ENCODE peak calls at places on chromosomes 3 and 15, in four cellular contexts. F is H1, U is GM12878, R is HepG2. G is an unnamed sample.
A peak's percentile ranks its signal among the peaks of the same experiment; 100 is the strongest.

GRCh38 chr3:183098538-183099025 is 714 bp downstream of the MCCC1 start:
- DNase-seq in F (no peak), U (no peak), R (no peak), G (no peak)

GRCh38 chr3:53091011-53091410 is 39.2 kb downstream of the RFT1 start:
- DNase-seq in F (no peak), U (no peak), R (no peak), G (no peak)

GRCh38 chr3:169591983-169592644 is 71.4 kb downstream of the MECOM start:
- DNase-seq in F (no peak), U (no peak), R (no peak), G (no peak)

GRCh38 chr3:127226946-127227842 is 34.3 kb downstream of the PRR23E start:
- DNase-seq in F (no peak), U (no peak), R (peak; percentile 7), G (peak; percentile 22)

GRCh38 chr15:56040081-56041035 is 46.9 kb upstream of the NEDD4 start:
- DNase-seq in F (no peak), U (no peak), R (peak; percentile 80), G (no peak)

GRCh38 chr3:120506828-120507774 is 56.3 kb upstream of the FSTL1 start:
- DNase-seq in F (peak; percentile 59), U (no peak), R (peak; percentile 32), G (peak; percentile 36)

GRCh38 chr3:37764586-37764985 is 97.1 kb upstream of the CTDSPL start:
- DNase-seq in F (no peak), U (no peak), R (no peak), G (no peak)

GRCh38 chr15:92817339-92817886 is 82.7 kb upstream of the CHD2 start:
- DNase-seq in F (no peak), U (no peak), R (no peak), G (no peak)

GRCh38 chr3:118817748-118818165 is 216.9 kb downstream of the IGSF11 start:
- DNase-seq in F (no peak), U (no peak), R (peak; percentile 48), G (peak; percentile 48)

GRCh38 chr3:179348325-179349013 is 960 bp downstream of the MFN1 start:
- DNase-seq in F (no peak), U (peak; percentile 80), R (peak; percentile 7), G (no peak)

GRCh38 chr15:52710050-52710709 is 31.0 kb upstream of the ATOSA start:
- DNase-seq in F (no peak), U (peak; percentile 8), R (no peak), G (no peak)

GRCh38 chr3:52297242-52298146 is 9.9 kb downstream of the GLYCTK start:
- DNase-seq in F (no peak), U (no peak), R (no peak), G (no peak)

GRCh38 chr3:157573780-157574378 is 70.7 kb upstream of the VEPH1 start:
- DNase-seq in F (no peak), U (no peak), R (no peak), G (no peak)

GRCh38 chr3:48038971-48039481 is 22.8 kb upstream of the MAP4 start:
- DNase-seq in F (no peak), U (no peak), R (peak; percentile 30), G (no peak)

GRCh38 chr15:45993508-45993907 is 358.7 kb downstream of the SQOR start:
- DNase-seq in F (no peak), U (no peak), R (no peak), G (no peak)

GRCh38 chr3:87333393-87333892 is 57.1 kb upstream of the POU1F1 start:
- DNase-seq in F (no peak), U (no peak), R (peak; percentile 83), G (no peak)
- TF ChIP-seq SUZ12 in F (no peak), U (no peak), R (no peak), G (no peak)

GRCh38 chr15:76753131-76753530 is 152.0 kb downstream of the SCAPER start:
- DNase-seq in F (no peak), U (no peak), R (peak; percentile 19), G (no peak)
- H3K36me3 ChIP-seq in F (no peaks in the 10 kb centered on the region), U (no peaks in the 10 kb centered on the region), R (no peaks in the 10 kb centered on the region), G (no peaks in the 10 kb centered on the region)

GRCh38 chr3:188624384-188624783 is 470.4 kb downstream of the LPP start:
- DNase-seq in F (no peak), U (no peak), R (no peak), G (no peak)

GRCh38 chr3:188631291-188632010 is 477.5 kb downstream of the LPP start:
- DNase-seq in F (no peak), U (no peak), R (peak; percentile 27), G (no peak)

GRCh38 chr3:188633206-188633605 is 479.2 kb downstream of the LPP start:
- DNase-seq in F (no peak), U (no peak), R (no peak), G (no peak)

GRCh38 chr3:188624828-188625227 is 470.9 kb downstream of the LPP start:
- DNase-seq in F (no peak), U (no peak), R (no peak), G (no peak)

GRCh38 chr3:188627652-188628051 is 473.7 kb downstream of the LPP start:
- DNase-seq in F (no peak), U (no peak), R (no peak), G (no peak)
- TF ChIP-seq SUZ12 in F (no peak), U (no peak), R (no peak), G (no peak)

GRCh38 chr15:99009741-99010370 is 2.3 kb upstream of the PGPEP1L start:
- DNase-seq in F (peak; percentile 7), U (no peak), R (no peak), G (no peak)

GRCh38 chr15:99010743-99011142 is 3.2 kb upstream of the PGPEP1L start:
- DNase-seq in F (no peak), U (no peak), R (no peak), G (no peak)

GRCh38 chr15:99006904-99007495 is 592 bp downstream of the PGPEP1L start:
- DNase-seq in F (peak; percentile 41), U (no peak), R (no peak), G (no peak)

GRCh38 chr15:99002226-99002625 is 5.4 kb downstream of the PGPEP1L start:
- DNase-seq in F (no peak), U (no peak), R (no peak), G (no peak)

DNA sequence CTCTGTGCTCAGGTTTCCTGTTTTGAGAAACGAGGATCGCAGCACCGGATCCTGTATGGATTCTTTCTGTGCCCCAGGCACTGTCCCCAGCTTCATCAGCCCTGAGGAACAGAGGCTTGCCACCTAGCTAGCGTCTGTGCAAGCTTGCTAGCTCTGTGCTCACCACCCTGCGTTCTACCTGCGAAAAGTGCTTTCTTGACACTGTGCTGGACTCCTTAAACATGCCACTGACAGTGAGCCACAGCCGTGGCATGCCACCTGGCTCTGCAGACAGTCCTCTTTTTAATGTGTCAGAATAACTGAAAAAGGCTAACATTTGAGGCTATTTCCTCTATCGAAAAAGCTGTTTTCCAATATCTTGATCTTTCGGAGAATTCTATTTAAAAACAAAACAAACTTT is 1.4 kb downstream of the PGPEP1L start:
- DNase-seq in F (no peak), U (no peak), R (no peak), G (no peak)
- H3K36me3 ChIP-seq in F (no peaks in the 10 kb centered on the region), U (no peaks in the 10 kb centered on the region), R (no peaks in the 10 kb centered on the region), G (no peaks in the 10 kb centered on the region)

GRCh38 chr3:123409443-123410148 is 39.3 kb downstream of the ADCY5 start:
- DNase-seq in F (no peak), U (no peak), R (no peak), G (no peak)

GRCh38 chr3:123405936-123406510 is 42.9 kb downstream of the ADCY5 start:
- DNase-seq in F (no peak), U (no peak), R (no peak), G (peak; percentile 23)

GRCh38 chr3:123404391-123404790 is 44.5 kb downstream of the ADCY5 start:
- DNase-seq in F (no peak), U (no peak), R (no peak), G (no peak)

GRCh38 chr3:123405021-123405420 is 43.9 kb downstream of the ADCY5 start:
- DNase-seq in F (no peak), U (no peak), R (no peak), G (no peak)

GRCh38 chr3:123406598-123406997 is 42.3 kb downstream of the ADCY5 start:
- DNase-seq in F (no peak), U (no peak), R (no peak), G (no peak)
- TF ChIP-seq SUZ12 in F (no peak), U (no peak), R (no peak), G (no peak)

GRCh38 chr3:4687167-4687566 is 194.0 kb downstream of the ITPR1 start:
- DNase-seq in F (no peak), U (no peak), R (peak; percentile 25), G (no peak)
- H3K36me3 ChIP-seq in F (no peaks in the 10 kb centered on the region), U (peaks cover 31% of the 10 kb centered on the region), R (peaks cover 19% of the 10 kb centered on the region), G (peaks cover 27% of the 10 kb centered on the region)